ENCODE peak calls at places on chromosomes 11 and 22, in ten cellular contexts. One of them, this sample, is unnamed.

GRCh38 chr22:17266261-17266971 is 47.2 kb upstream of the ADA2 start:
- DNase-seq in endothelial cell: peak; percentile 30
- DNase-seq in skeletal muscle cell: peak; percentile 18
- DNase-seq in T47D: no peak
- DNase-seq in stimulated activated CD4-positive, alpha-beta T cell treated with anti-CD3 and anti-CD28 coated beads, Interleukin-1b, Interleukin-23, amount 100 ng/mL, for 48 hours: no peak
- DNase-seq in HCT116: no peak
- DNase-seq in A549: no peak
- DNase-seq in CD4-positive, CD25-positive, alpha-beta regulatory T cell: no peak
- DNase-seq in M059J: no peak
- DNase-seq in activated effector memory CD4-positive, alpha-beta T cell treated with Interleukin-2 at 50 U/mL for 16 hours: no peak
- DNase-seq in this sample: no peak

GRCh38 chr22:29156507-29156906 is 49.2 kb upstream of the EMID1 start:
- DNase-seq in activated effector memory CD4-positive, alpha-beta T cell treated with Interleukin-2 at 50 U/mL for 16 hours: no peak
- DNase-seq in T47D: peak; percentile 15
- DNase-seq in skeletal muscle cell: no peak
- DNase-seq in CD4-positive, CD25-positive, alpha-beta regulatory T cell: no peak
- DNase-seq in HCT116: no peak
- DNase-seq in stimulated activated CD4-positive, alpha-beta T cell treated with anti-CD3 and anti-CD28 coated beads, Interleukin-1b, Interleukin-23, amount 100 ng/mL, for 48 hours: no peak
- DNase-seq in endothelial cell: peak; percentile 34
- DNase-seq in M059J: no peak
- DNase-seq in A549: no peak
- DNase-seq in this sample: no peak

GRCh38 chr22:31001124-31001770 is 32.2 kb downstream of the TUG1 start:
- DNase-seq in stimulated activated CD4-positive, alpha-beta T cell treated with anti-CD3 and anti-CD28 coated beads, Interleukin-1b, Interleukin-23, amount 100 ng/mL, for 48 hours: no peak
- DNase-seq in T47D: no peak
- DNase-seq in skeletal muscle cell: no peak
- DNase-seq in activated effector memory CD4-positive, alpha-beta T cell treated with Interleukin-2 at 50 U/mL for 16 hours: no peak
- DNase-seq in HCT116: no peak
- DNase-seq in A549: no peak
- DNase-seq in M059J: no peak
- DNase-seq in endothelial cell: no peak
- DNase-seq in CD4-positive, CD25-positive, alpha-beta regulatory T cell: no peak
- DNase-seq in this sample: no peak

GRCh38 chr11:134730596-134731538 is 318.8 kb upstream of the B3GAT1 start:
- DNase-seq in CD4-positive, CD25-positive, alpha-beta regulatory T cell: no peak
- DNase-seq in A549: no peak
- DNase-seq in stimulated activated CD4-positive, alpha-beta T cell treated with anti-CD3 and anti-CD28 coated beads, Interleukin-1b, Interleukin-23, amount 100 ng/mL, for 48 hours: no peak
- DNase-seq in M059J: no peak
- DNase-seq in endothelial cell: no peak
- DNase-seq in activated effector memory CD4-positive, alpha-beta T cell treated with Interleukin-2 at 50 U/mL for 16 hours: no peak
- DNase-seq in HCT116: no peak
- DNase-seq in skeletal muscle cell: no peak
- DNase-seq in T47D: peak; percentile 91
- DNase-seq in this sample: no peak

GRCh38 chr11:69883292-69884255 is 64.4 kb upstream of the FGF3 start:
- DNase-seq in M059J: no peak
- DNase-seq in HCT116: no peak
- DNase-seq in endothelial cell: no peak
- DNase-seq in skeletal muscle cell: no peak
- DNase-seq in stimulated activated CD4-positive, alpha-beta T cell treated with anti-CD3 and anti-CD28 coated beads, Interleukin-1b, Interleukin-23, amount 100 ng/mL, for 48 hours: no peak
- DNase-seq in CD4-positive, CD25-positive, alpha-beta regulatory T cell: no peak
- DNase-seq in A549: no peak
- DNase-seq in activated effector memory CD4-positive, alpha-beta T cell treated with Interleukin-2 at 50 U/mL for 16 hours: no peak
- DNase-seq in T47D: no peak
- DNase-seq in this sample: no peak

GRCh38 chr11:70912226-70912840 is 340.0 kb downstream of the SHANK2 start:
- DNase-seq in A549: no peak
- DNase-seq in HCT116: no peak
- DNase-seq in T47D: no peak
- DNase-seq in CD4-positive, CD25-positive, alpha-beta regulatory T cell: no peak
- DNase-seq in stimulated activated CD4-positive, alpha-beta T cell treated with anti-CD3 and anti-CD28 coated beads, Interleukin-1b, Interleukin-23, amount 100 ng/mL, for 48 hours: peak; percentile 13
- DNase-seq in activated effector memory CD4-positive, alpha-beta T cell treated with Interleukin-2 at 50 U/mL for 16 hours: no peak
- DNase-seq in endothelial cell: no peak
- DNase-seq in M059J: peak; percentile 5
- DNase-seq in skeletal muscle cell: no peak
- DNase-seq in this sample: peak; percentile 71

GRCh38 chr22:31160328-31160978 is 471 bp downstream of the RNF185 start:
- DNase-seq in T47D: no peak
- DNase-seq in HCT116: no peak
- DNase-seq in activated effector memory CD4-positive, alpha-beta T cell treated with Interleukin-2 at 50 U/mL for 16 hours: peak; percentile 12
- DNase-seq in stimulated activated CD4-positive, alpha-beta T cell treated with anti-CD3 and anti-CD28 coated beads, Interleukin-1b, Interleukin-23, amount 100 ng/mL, for 48 hours: no peak
- DNase-seq in A549: no peak
- DNase-seq in M059J: peak; percentile 12
- DNase-seq in skeletal muscle cell: no peak
- DNase-seq in endothelial cell: peak; percentile 25
- DNase-seq in CD4-positive, CD25-positive, alpha-beta regulatory T cell: no peak
- DNase-seq in this sample: no peak

GRCh38 chr22:39135092-39135896 is 17.2 kb downstream of the CBX7 start:
- DNase-seq in T47D: peak; percentile 31
- DNase-seq in endothelial cell: peak; percentile 88
- DNase-seq in activated effector memory CD4-positive, alpha-beta T cell treated with Interleukin-2 at 50 U/mL for 16 hours: no peak
- DNase-seq in skeletal muscle cell: no peak
- DNase-seq in A549: peak; percentile 68
- DNase-seq in CD4-positive, CD25-positive, alpha-beta regulatory T cell: no peak
- DNase-seq in stimulated activated CD4-positive, alpha-beta T cell treated with anti-CD3 and anti-CD28 coated beads, Interleukin-1b, Interleukin-23, amount 100 ng/mL, for 48 hours: peak; percentile 41
- DNase-seq in HCT116: peak; percentile 7
- DNase-seq in M059J: peak; percentile 26
- DNase-seq in this sample: no peak

GRCh38 chr22:27876684-27877083 is 42.4 kb downstream of the PITPNB start:
- DNase-seq in A549: no peak
- DNase-seq in M059J: no peak
- DNase-seq in HCT116: no peak
- DNase-seq in activated effector memory CD4-positive, alpha-beta T cell treated with Interleukin-2 at 50 U/mL for 16 hours: no peak
- DNase-seq in T47D: no peak
- DNase-seq in endothelial cell: no peak
- DNase-seq in CD4-positive, CD25-positive, alpha-beta regulatory T cell: no peak
- DNase-seq in stimulated activated CD4-positive, alpha-beta T cell treated with anti-CD3 and anti-CD28 coated beads, Interleukin-1b, Interleukin-23, amount 100 ng/mL, for 48 hours: no peak
- DNase-seq in skeletal muscle cell: peak; percentile 81
- DNase-seq in this sample: no peak

GRCh38 chr22:50272103-50272782 is 2.1 kb upstream of the MAPK11 start:
- DNase-seq in skeletal muscle cell: no peak
- DNase-seq in A549: no peak
- DNase-seq in stimulated activated CD4-positive, alpha-beta T cell treated with anti-CD3 and anti-CD28 coated beads, Interleukin-1b, Interleukin-23, amount 100 ng/mL, for 48 hours: no peak
- DNase-seq in T47D: no peak
- DNase-seq in CD4-positive, CD25-positive, alpha-beta regulatory T cell: no peak
- DNase-seq in HCT116: no peak
- DNase-seq in activated effector memory CD4-positive, alpha-beta T cell treated with Interleukin-2 at 50 U/mL for 16 hours: no peak
- DNase-seq in endothelial cell: no peak
- DNase-seq in M059J: peak; percentile 46
- DNase-seq in this sample: peak; percentile 2

GRCh38 chr22:19011075-19011474 is 75.0 kb upstream of the PRODH start:
- DNase-seq in skeletal muscle cell: no peak
- DNase-seq in endothelial cell: no peak
- DNase-seq in T47D: no peak
- DNase-seq in CD4-positive, CD25-positive, alpha-beta regulatory T cell: no peak
- DNase-seq in stimulated activated CD4-positive, alpha-beta T cell treated with anti-CD3 and anti-CD28 coated beads, Interleukin-1b, Interleukin-23, amount 100 ng/mL, for 48 hours: no peak
- DNase-seq in HCT116: no peak
- DNase-seq in M059J: no peak
- DNase-seq in activated effector memory CD4-positive, alpha-beta T cell treated with Interleukin-2 at 50 U/mL for 16 hours: no peak
- DNase-seq in A549: no peak
- DNase-seq in this sample: no peak

GRCh38 chr11:45180158-45180887 is 33.9 kb downstream of the PRDM11 start:
- DNase-seq in HCT116: peak; percentile 16
- DNase-seq in A549: peak; percentile 76
- DNase-seq in activated effector memory CD4-positive, alpha-beta T cell treated with Interleukin-2 at 50 U/mL for 16 hours: no peak
- DNase-seq in stimulated activated CD4-positive, alpha-beta T cell treated with anti-CD3 and anti-CD28 coated beads, Interleukin-1b, Interleukin-23, amount 100 ng/mL, for 48 hours: no peak
- DNase-seq in M059J: peak; percentile 71
- DNase-seq in endothelial cell: peak; percentile 49
- DNase-seq in CD4-positive, CD25-positive, alpha-beta regulatory T cell: no peak
- DNase-seq in T47D: peak; percentile 86
- DNase-seq in skeletal muscle cell: no peak
- DNase-seq in this sample: no peak

GRCh38 chr11:3159296-3160190 is 5.6 kb downstream of the OSBPL5 start:
- DNase-seq in skeletal muscle cell: no peak
- DNase-seq in M059J: no peak
- DNase-seq in stimulated activated CD4-positive, alpha-beta T cell treated with anti-CD3 and anti-CD28 coated beads, Interleukin-1b, Interleukin-23, amount 100 ng/mL, for 48 hours: no peak
- DNase-seq in activated effector memory CD4-positive, alpha-beta T cell treated with Interleukin-2 at 50 U/mL for 16 hours: no peak
- DNase-seq in endothelial cell: no peak
- DNase-seq in A549: no peak
- DNase-seq in CD4-positive, CD25-positive, alpha-beta regulatory T cell: no peak
- DNase-seq in T47D: peak; percentile 66
- DNase-seq in HCT116: no peak
- DNase-seq in this sample: no peak

GRCh38 chr11:9663699-9664275 is at the start of gene SWAP70:
- DNase-seq in A549: peak; percentile 91
- DNase-seq in HCT116: peak; percentile 60
- DNase-seq in endothelial cell: peak; percentile 95
- DNase-seq in skeletal muscle cell: peak; percentile 41
- DNase-seq in CD4-positive, CD25-positive, alpha-beta regulatory T cell: peak; percentile 74
- DNase-seq in T47D: peak; percentile 92
- DNase-seq in activated effector memory CD4-positive, alpha-beta T cell treated with Interleukin-2 at 50 U/mL for 16 hours: peak; percentile 66
- DNase-seq in M059J: peak; percentile 88
- DNase-seq in stimulated activated CD4-positive, alpha-beta T cell treated with anti-CD3 and anti-CD28 coated beads, Interleukin-1b, Interleukin-23, amount 100 ng/mL, for 48 hours: peak; percentile 73
- DNase-seq in this sample: peak; percentile 60

GRCh38 chr22:40898850-40899357 is 37.0 kb upstream of the DNAJB7 start:
- DNase-seq in A549: peak; percentile 10
- DNase-seq in T47D: peak; percentile 60
- DNase-seq in activated effector memory CD4-positive, alpha-beta T cell treated with Interleukin-2 at 50 U/mL for 16 hours: no peak
- DNase-seq in CD4-positive, CD25-positive, alpha-beta regulatory T cell: no peak
- DNase-seq in M059J: peak; percentile 63
- DNase-seq in stimulated activated CD4-positive, alpha-beta T cell treated with anti-CD3 and anti-CD28 coated beads, Interleukin-1b, Interleukin-23, amount 100 ng/mL, for 48 hours: peak; percentile 21
- DNase-seq in skeletal muscle cell: peak; percentile 12
- DNase-seq in HCT116: peak; percentile 23
- DNase-seq in endothelial cell: no peak
- DNase-seq in this sample: peak; percentile 62

GRCh38 chr11:2517016-2517385 is 72.2 kb downstream of the KCNQ1 start:
- DNase-seq in endothelial cell: peak; percentile 2
- DNase-seq in CD4-positive, CD25-positive, alpha-beta regulatory T cell: no peak
- DNase-seq in activated effector memory CD4-positive, alpha-beta T cell treated with Interleukin-2 at 50 U/mL for 16 hours: no peak
- DNase-seq in HCT116: no peak
- DNase-seq in A549: no peak
- DNase-seq in skeletal muscle cell: no peak
- DNase-seq in T47D: no peak
- DNase-seq in M059J: no peak
- DNase-seq in stimulated activated CD4-positive, alpha-beta T cell treated with anti-CD3 and anti-CD28 coated beads, Interleukin-1b, Interleukin-23, amount 100 ng/mL, for 48 hours: no peak
- DNase-seq in this sample: no peak

GRCh38 chr11:29119691-29120328 is 897.0 kb downstream of the KCNA4 start:
- DNase-seq in M059J: peak; percentile 97
- DNase-seq in CD4-positive, CD25-positive, alpha-beta regulatory T cell: no peak
- DNase-seq in activated effector memory CD4-positive, alpha-beta T cell treated with Interleukin-2 at 50 U/mL for 16 hours: no peak
- DNase-seq in endothelial cell: no peak
- DNase-seq in A549: peak; percentile 28
- DNase-seq in stimulated activated CD4-positive, alpha-beta T cell treated with anti-CD3 and anti-CD28 coated beads, Interleukin-1b, Interleukin-23, amount 100 ng/mL, for 48 hours: no peak
- DNase-seq in skeletal muscle cell: peak; percentile 92
- DNase-seq in HCT116: no peak
- DNase-seq in T47D: peak; percentile 20
- DNase-seq in this sample: peak; percentile 48

GRCh38 chr11:36213050-36213840 is 76.0 kb downstream of the COMMD9 start:
- DNase-seq in M059J: no peak
- DNase-seq in HCT116: no peak
- DNase-seq in skeletal muscle cell: no peak
- DNase-seq in CD4-positive, CD25-positive, alpha-beta regulatory T cell: no peak
- DNase-seq in activated effector memory CD4-positive, alpha-beta T cell treated with Interleukin-2 at 50 U/mL for 16 hours: no peak
- DNase-seq in endothelial cell: no peak
- DNase-seq in stimulated activated CD4-positive, alpha-beta T cell treated with anti-CD3 and anti-CD28 coated beads, Interleukin-1b, Interleukin-23, amount 100 ng/mL, for 48 hours: no peak
- DNase-seq in T47D: no peak
- DNase-seq in A549: no peak
- DNase-seq in this sample: no peak